ENCODE peak calls at places on chromosome 3, in six cellular contexts. U is Caki2, D is RWPE2, F is NB4, T is fibroblast of pulmonary artery, M is ureter. C is an unnamed sample.

GRCh38 chr3:152350139-152350538 is 81.4 kb downstream of the MBNL1 start:
- DNase-seq in F (no peak), T (peak; percentile 18), D (no peak), U (no peak), M (no peak), C (no peak)

GRCh38 chr3:16467368-16467767 is 46.1 kb downstream of the RFTN1 start:
- DNase-seq in D (no peak), T (no peak), U (no peak), F (no peak), M (no peak), C (no peak)

GRCh38 chr3:117597865-117598264 is 888.3 kb downstream of the TUSC7 start:
- DNase-seq in T (no peak), D (no peak), M (no peak), U (no peak), F (no peak), C (no peak)

GRCh38 chr3:113698891-113699465 is 2.5 kb upstream of the USF3 start:
- DNase-seq in F (no peak), T (peak; percentile 14), U (peak; percentile 26), D (no peak), M (no peak), C (no peak)

GRCh38 chr3:48560648-48561018 is 2.9 kb downstream of the UCN2 start:
- DNase-seq in U (no peak), D (no peak), F (peak; percentile 75), T (no peak), M (no peak), C (no peak)

GRCh38 chr3:49750056-49750455 is 26.3 kb upstream of the GMPPB start:
- DNase-seq in T (no peak), F (no peak), M (no peak), U (no peak), D (no peak), C (no peak)

GRCh38 chr3:88957751-88958452 is 149.5 kb upstream of the EPHA3 start:
- DNase-seq in M (no peak), U (no peak), T (peak; percentile 66), F (no peak), D (no peak), C (no peak)

GRCh38 chr3:14562441-14562840 is 22.3 kb upstream of the GRIP2 start:
- DNase-seq in F (no peak), T (peak; percentile 56), M (no peak), D (no peak), U (no peak), C (no peak)

GRCh38 chr3:88589131-88589530 is 439.4 kb downstream of the C3orf38 start:
- DNase-seq in D (no peak), U (no peak), M (no peak), F (no peak), T (no peak), C (no peak)

GRCh38 chr3:46386206-46386605 is 15.5 kb downstream of the CCR5 start:
- DNase-seq in U (peak; percentile 43), D (peak; percentile 82), F (peak; percentile 78), M (peak; percentile 61), T (peak; percentile 38), C (no peak)

GRCh38 chr3:81476652-81477051 is 284.8 kb downstream of the GBE1 start:
- DNase-seq in D (no peak), T (no peak), U (no peak), F (no peak), M (no peak), C (no peak)

GRCh38 chr3:182837855-182838454 is 44.7 kb downstream of the ATP11B start:
- DNase-seq in U (no peak), D (no peak), M (no peak), T (peak; percentile 57), F (peak; percentile 28), C (no peak)

GRCh38 chr3:25982756-25983155 is 192.9 kb downstream of the OXSM start:
- DNase-seq in T (no peak), U (no peak), D (no peak), F (no peak), M (no peak), C (no peak)

GRCh38 chr3:150106752-150107428 is 136.2 kb upstream of the PFN2 start:
- DNase-seq in F (peak; percentile 16), T (peak; percentile 85), U (peak; percentile 38), D (no peak), M (no peak), C (no peak)

GRCh38 chr3:99543796-99544195 is 94.6 kb upstream of the COL8A1 start:
- DNase-seq in T (no peak), D (no peak), M (no peak), U (no peak), F (no peak), C (no peak)

GRCh38 chr3:171878441-171879225 is 35.5 kb downstream of the TMEM212 start:
- DNase-seq in F (no peak), U (no peak), T (peak; percentile 84), D (no peak), M (no peak), C (no peak)

GRCh38 chr3:117920240-117920923 is 1114.3 kb downstream of the IGSF11 start:
- DNase-seq in D (no peak), M (no peak), T (no peak), U (no peak), F (no peak), C (no peak)

GRCh38 chr3:57673158-57673557 is 19.7 kb downstream of the DENND6A start:
- DNase-seq in F (no peak), T (no peak), U (no peak), M (no peak), D (no peak), C (no peak)

GRCh38 chr3:69864751-69865150 is 125.5 kb downstream of the MITF start:
- DNase-seq in D (no peak), U (no peak), T (no peak), F (no peak), M (no peak), C (no peak)

GRCh38 chr3:115254492-115255196 is 107.6 kb upstream of the ZBTB20 start:
- DNase-seq in D (peak; percentile 39), F (no peak), U (no peak), T (no peak), M (no peak), C (no peak)

GRCh38 chr3:177618873-177619771 is 421.8 kb upstream of the TBL1XR1 start:
- DNase-seq in M (no peak), F (no peak), T (peak; percentile 84), D (no peak), U (peak; percentile 55), C (no peak)

GRCh38 chr3:8755564-8756237 is 13.7 kb downstream of the OXTR start:
- DNase-seq in F (peak; percentile 13), T (no peak), U (no peak), D (no peak), M (no peak), C (no peak)

GRCh38 chr3:78645628-78646310 is 1122.0 kb downstream of the ROBO1 start:
- DNase-seq in U (peak; percentile 55), F (peak; percentile 63), T (peak; percentile 88), M (no peak), D (no peak), C (no peak)

GRCh38 chr3:195197764-195198423 is 73.1 kb downstream of the XXYLT1 start:
- DNase-seq in F (peak; percentile 67), M (peak; percentile 29), D (no peak), T (peak; percentile 76), U (peak; percentile 65), C (peak; percentile 8)

GRCh38 chr3:171181907-171182690 is 155.6 kb upstream of the SLC2A2 start:
- DNase-seq in T (peak; percentile 66), D (no peak), U (peak; percentile 43), F (no peak), M (no peak), C (no peak)

GRCh38 chr3:29764603-29765254 is 483.9 kb downstream of the RBMS3 start:
- DNase-seq in F (no peak), T (peak; percentile 96), M (no peak), U (peak; percentile 19), D (no peak), C (no peak)

GRCh38 chr3:164723396-164723795 is 354.9 kb downstream of the SI start:
- DNase-seq in D (no peak), T (no peak), M (no peak), F (no peak), U (no peak), C (no peak)

GRCh38 chr3:9270704-9271103 is 21.3 kb upstream of the SRGAP3 start:
- DNase-seq in T (no peak), F (no peak), M (no peak), D (no peak), U (no peak), C (no peak)

GRCh38 chr3:149352556-149352955 is 19.1 kb upstream of the TM4SF18 start:
- DNase-seq in T (peak; percentile 77), F (peak; percentile 59), M (peak; percentile 48), D (peak; percentile 67), U (no peak), C (peak; percentile 57)

GRCh38 chr3:164341086-164341485 is 737.2 kb downstream of the SI start:
- DNase-seq in U (no peak), F (no peak), M (no peak), T (no peak), D (no peak), C (no peak)

GRCh38 chr3:124837065-124837464 is 50.1 kb downstream of the ITGB5 start:
- DNase-seq in M (peak; percentile 41), F (no peak), U (no peak), T (no peak), D (no peak), C (no peak)

GRCh38 chr3:126512026-126512425 is 5.5 kb downstream of the UROC1 start:
- DNase-seq in T (no peak), M (no peak), F (no peak), U (no peak), D (peak; percentile 25), C (no peak)

GRCh38 chr3:107208796-107209195 is 168.4 kb upstream of the CCDC54 start:
- DNase-seq in T (peak; percentile 39), M (no peak), U (no peak), F (no peak), D (no peak), C (no peak)

GRCh38 chr3:182989566-182989965 is 9.2 kb upstream of the DCUN1D1 start:
- DNase-seq in T (no peak), F (no peak), U (no peak), D (no peak), M (no peak), C (no peak)

GRCh38 chr3:16130066-16130465 is 44.4 kb upstream of the GALNT15 start:
- DNase-seq in T (peak; percentile 67), M (no peak), U (no peak), D (no peak), F (no peak), C (no peak)

C was measured in stomach.